ENCODE peak calls at places on chromosomes 4 and X, in seven cellular contexts. C is esophagus squamous epithelium, Z is Peyer's patch, I is HCT116, D is cardiac muscle cell, R is OCI-LY7, P is astrocyte. G is an unnamed sample. For H3K9me3, the result is how much of the 10 kb centered on the place peaks cover.

GRCh38 chr4:106140601-106141000 is 175.4 kb downstream of the TBCK start:
- DNase-seq in C (no peak), Z (no peak), I (no peak), D (no peak), R (no peak), P (no peak), G (no peak)

GRCh38 chrX:149499766-149500165 is 5.3 kb downstream of the IDS start:
- DNase-seq in C (no peak), Z (no peak), I (no peak), D (no peak), R (no peak), P (no peak), G (no peak)

GRCh38 chrX:109934434-109934833 is 68.5 kb upstream of the TMEM164 start:
- DNase-seq in C (no peak), Z (no peak), I (no peak), D (peak), R (no peak), P (peak), G (no peak)

GRCh38 chr4:187236491-187236890 is 512.8 kb upstream of the FAT1 start:
- DNase-seq in C (no peak), Z (no peak), I (no peak), D (peak), R (no peak), P (peak), G (no peak)

GRCh38 chrX:121389976-121390709 is 342.7 kb downstream of the GLUD2 start:
- DNase-seq in C (no peak), Z (no peak), I (peak), D (no peak), R (no peak), P (peak), G (no peak)

GRCh38 chrX:54411732-54412131 is 28.5 kb upstream of the TSR2 start:
- DNase-seq in C (no peak), Z (no peak), I (no peak), D (no peak), R (no peak), P (no peak), G (no peak)

GRCh38 chrX:44227981-44228380 is 115.5 kb downstream of the EFHC2 start:
- DNase-seq in C (no peak), Z (no peak), I (no peak), D (no peak), R (no peak), P (no peak), G (no peak)

GRCh38 chr4:38526412-38526811 is 137.6 kb upstream of the KLF3 start:
- DNase-seq in C (no peak), Z (peak), I (no peak), D (no peak), R (no peak), P (no peak), G (no peak)

GRCh38 chr4:184281231-184282139 is 63.8 kb upstream of the ENPP6 start:
- DNase-seq in C (no peak), Z (no peak), I (no peak), D (no peak), R (peak), P (no peak), G (peak)

GRCh38 chrX:134792077-134792476 is 133.8 kb upstream of the PLAC1 start:
- DNase-seq in C (no peak), Z (no peak), I (no peak), D (no peak), R (no peak), P (peak), G (no peak)

GRCh38 chr4:15163284-15163645 is 161.0 kb downstream of the CPEB2 start:
- DNase-seq in C (no peak), Z (no peak), I (no peak), D (peak), R (no peak), P (peak), G (no peak)

GRCh38 chr4:53693408-53693807 is 102.1 kb upstream of the LNX1 start:
- DNase-seq in C (no peak), Z (no peak), I (no peak), D (no peak), R (no peak), P (no peak), G (no peak)

GRCh38 chr4:147056951-147057630 is 111.4 kb upstream of the TTC29 start:
- DNase-seq in C (no peak), Z (no peak), I (no peak), D (peak), R (peak), P (peak), G (no peak)
- TF ChIP-seq CTCF in C (no peak), Z (no peak), I (no peak), D (no peak), R (no peak), P (no peak), G (no peak)

DNA sequence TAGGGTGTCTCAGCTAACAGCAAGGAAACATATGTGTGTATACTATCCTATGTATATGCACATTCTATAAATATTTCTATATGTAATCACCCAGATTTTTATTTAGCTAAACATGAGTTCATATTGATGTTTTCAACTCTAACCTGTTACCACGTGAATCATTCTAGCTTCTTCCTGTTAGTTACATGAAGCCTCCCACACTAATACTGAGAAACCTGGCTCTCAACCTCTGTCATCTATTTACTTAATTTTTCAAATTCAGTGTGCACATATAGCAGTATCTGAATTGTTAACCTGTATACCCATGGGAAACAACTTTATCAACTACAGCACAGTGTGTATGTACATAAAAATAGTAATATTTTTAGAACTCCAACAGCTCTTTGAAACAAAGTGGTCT is 57.3 kb downstream of the KLF8 start:
- DNase-seq in C (no peak), Z (no peak), I (no peak), D (no peak), R (no peak), P (no peak), G (no peak)
- H3K9me3 ChIP-seq in C (under half), Z (under half), I (under half), D (under half), R (under half), P (under half), G (under half)

DNA sequence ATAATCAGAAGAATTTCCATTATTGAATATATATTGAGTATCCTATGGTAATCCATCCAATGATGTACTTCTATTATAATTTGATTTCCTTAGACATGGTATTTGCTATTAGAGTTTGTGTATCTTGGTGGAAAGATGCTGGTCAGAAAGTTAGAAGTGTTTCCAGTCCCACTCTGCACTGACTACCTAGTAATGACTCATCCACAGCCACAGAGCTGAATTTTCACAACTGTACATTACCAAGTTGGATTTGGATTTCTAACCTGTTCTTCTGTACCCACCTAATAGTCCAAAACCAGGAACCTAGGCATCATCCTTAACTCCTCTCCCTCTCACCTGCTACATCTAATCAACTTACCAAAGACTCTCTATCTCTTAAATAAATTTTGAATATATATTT is 145.4 kb downstream of the REELD1 start:
- DNase-seq in C (no peak), Z (no peak), I (no peak), D (no peak), R (no peak), P (no peak), G (no peak)
- TF ChIP-seq CTCF in C (no peak), Z (no peak), I (no peak), D (no peak), R (no peak), P (no peak), G (no peak)

DNA sequence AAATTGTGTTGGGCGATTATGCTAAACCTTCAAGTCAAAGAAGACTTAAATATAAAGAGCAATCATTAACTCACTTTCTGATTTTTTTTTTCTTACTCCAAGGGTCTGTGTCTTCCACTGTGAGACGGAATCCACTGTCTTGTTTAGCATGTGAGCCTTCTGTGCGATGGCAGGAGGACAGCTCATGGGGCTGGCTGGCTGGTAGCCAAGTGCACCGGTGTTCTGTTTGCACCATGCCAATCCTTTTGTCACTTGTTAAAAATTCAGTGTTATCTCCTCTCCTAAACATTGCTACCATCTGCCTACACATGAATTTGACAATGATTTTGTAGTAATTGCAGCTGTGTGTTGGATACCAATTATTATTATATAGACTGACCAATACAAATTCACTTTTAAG is 1056.3 kb upstream of the IGFBP7 start:
- DNase-seq in C (no peak), Z (no peak), I (no peak), D (no peak), R (no peak), P (no peak), G (no peak)
- H3K9me3 ChIP-seq in C (under half), Z (under half), I (under half), D (under half), R (under half), P (under half), G (under half)

GRCh38 chrX:95346854-95347253 is 1337.8 kb upstream of the DIAPH2 start:
- DNase-seq in C (no peak), Z (no peak), I (no peak), D (no peak), R (no peak), P (no peak), G (no peak)
- TF ChIP-seq CTCF in C (no peak), Z (no peak), I (no peak), D (no peak), R (peak), P (peak), G (no peak)

GRCh38 chr4:169231647-169232262 is 39.0 kb downstream of the SH3RF1 start:
- DNase-seq in C (no peak), Z (no peak), I (no peak), D (no peak), R (no peak), P (no peak), G (no peak)
- H3K9me3 ChIP-seq in C (under half), Z (under half), I (under half), D (under half), R (under half), P (under half), G (under half)

DNA sequence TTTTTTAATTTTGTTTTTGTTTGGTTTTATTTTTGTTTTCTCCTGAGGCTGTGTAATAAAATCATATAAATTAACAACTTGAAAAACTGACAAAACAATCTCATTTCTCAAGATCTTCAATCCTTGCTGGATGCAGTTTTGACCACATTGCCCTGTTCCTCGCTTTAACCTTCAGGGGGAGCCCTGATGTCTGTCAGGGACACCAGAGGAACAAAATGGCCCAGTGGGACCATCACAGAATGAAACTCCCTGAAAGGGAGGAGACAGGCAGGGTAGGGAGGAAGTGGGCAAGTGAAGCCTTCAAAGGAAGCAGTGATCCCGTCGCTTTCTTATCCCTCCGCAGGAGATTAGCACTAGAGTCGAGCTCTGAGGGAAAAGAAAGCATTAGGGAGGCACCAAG is 274.9 kb upstream of the LDB2 start:
- DNase-seq in C (no peak), Z (no peak), I (no peak), D (no peak), R (peak), P (no peak), G (no peak)
- TF ChIP-seq CTCF in C (no peak), Z (no peak), I (peak), D (peak), R (peak), P (peak), G (no peak)

DNA sequence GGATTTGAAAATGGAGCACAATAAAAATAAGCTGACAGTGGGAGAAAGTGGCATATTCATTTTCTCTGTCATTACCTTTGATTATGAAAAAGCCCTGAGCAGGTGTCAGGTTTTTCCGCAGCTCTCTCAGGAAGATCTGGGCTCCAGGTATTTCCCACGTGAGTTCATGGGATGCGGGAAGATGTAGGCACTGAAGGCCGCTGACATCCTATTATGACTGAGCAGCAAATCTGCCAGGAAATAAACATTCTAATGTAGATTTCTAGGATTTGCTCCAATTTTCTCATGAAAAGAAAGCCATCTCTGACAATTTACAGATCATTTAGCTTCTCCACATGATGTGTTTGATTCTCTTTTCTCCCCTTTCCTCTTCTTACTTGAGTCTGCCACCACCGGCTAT is 160.7 kb downstream of the KIT start:
- DNase-seq in C (no peak), Z (no peak), I (no peak), D (no peak), R (no peak), P (no peak), G (no peak)
- H3K9me3 ChIP-seq in C (under half), Z (under half), I (under half), D (under half), R (under half), P (under half), G (under half)

G was measured in transverse colon.